ENCODE peak calls at places on chromosomes 2 and 18, in nine cellular contexts. K is OCI-LY7, P is Peyer's patch, F is lower lobe of right lung, Z is mammary epithelial cell, W is choroid plexus epithelial cell, X is cardiac fibroblast, Y is MCF 10A, M is tibial artery. B is an unnamed sample.

GRCh38 chr2:240499309-240500301 is 58.2 kb downstream of the ANKMY1 start:
- DNase-seq in F (peak; percentile 29), Y (no peak), M (no peak), W (no peak), Z (no peak), X (no peak), K (no peak), P (no peak), B (no peak)

GRCh38 chr2:181457121-181457740 is at the start of gene ITGA4:
- DNase-seq in F (peak; percentile 85), X (peak; percentile 79), P (peak; percentile 71), M (peak; percentile 46), W (peak; percentile 88), Y (peak; percentile 34), K (peak; percentile 93), Z (peak; percentile 75), B (peak; percentile 55)

GRCh38 chr2:99481941-99482340 is 7.9 kb downstream of the REV1 start:
- DNase-seq in Z (peak; percentile 30), W (no peak), F (no peak), X (peak; percentile 25), K (peak; percentile 4), P (no peak), M (no peak), Y (no peak), B (no peak)

GRCh38 chr2:212416126-212416525 is 122.5 kb downstream of the ERBB4 start:
- DNase-seq in Z (no peak), P (no peak), W (no peak), M (no peak), X (no peak), Y (no peak), F (no peak), K (no peak), B (no peak)

GRCh38 chr2:230877737-230878598 is 13.2 kb downstream of the ITM2C start:
- DNase-seq in X (no peak), W (no peak), K (no peak), Y (no peak), F (no peak), P (peak; percentile 58), Z (no peak), M (peak; percentile 15), B (no peak)

GRCh38 chr2:197294260-197294659 is 16.3 kb downstream of the ANKRD44 start:
- DNase-seq in Y (no peak), M (no peak), W (no peak), Z (no peak), P (no peak), K (peak; percentile 37), X (no peak), F (no peak), B (no peak)

GRCh38 chr2:222888716-222889115 is 27.9 kb downstream of the ACSL3 start:
- DNase-seq in Y (no peak), F (no peak), P (no peak), K (no peak), W (no peak), M (no peak), Z (no peak), X (no peak), B (no peak)

GRCh38 chr18:70221156-70221910 is 15.8 kb upstream of the RTTN start:
- DNase-seq in W (no peak), P (no peak), M (no peak), Y (no peak), X (no peak), Z (no peak), K (no peak), F (no peak), B (no peak)

GRCh38 chr18:76518543-76519155 is 23.6 kb upstream of the ZNF516 start:
- DNase-seq in P (no peak), M (peak; percentile 55), Y (no peak), K (no peak), F (peak; percentile 59), X (peak; percentile 38), W (peak; percentile 63), Z (no peak), B (no peak)

GRCh38 chr2:100285691-100286090 is 36.6 kb downstream of the LONRF2 start:
- DNase-seq in K (no peak), X (peak; percentile 47), F (no peak), Z (no peak), Y (peak; percentile 6), P (no peak), M (no peak), W (peak; percentile 47), B (no peak)

GRCh38 chr2:114724513-114724912 is 282.1 kb downstream of the DPP10 start:
- DNase-seq in Y (no peak), Z (no peak), W (no peak), P (no peak), M (no peak), X (no peak), K (no peak), F (no peak), B (no peak)

GRCh38 chr2:114727012-114727411 is 284.6 kb downstream of the DPP10 start:
- DNase-seq in K (no peak), F (no peak), P (no peak), Y (no peak), M (no peak), X (no peak), Z (no peak), W (no peak), B (no peak)

GRCh38 chr2:114728372-114728771 is 285.9 kb downstream of the DPP10 start:
- DNase-seq in W (no peak), K (no peak), P (no peak), X (no peak), M (no peak), Z (no peak), Y (no peak), F (no peak), B (no peak)

GRCh38 chr2:114729025-114729424 is 286.6 kb downstream of the DPP10 start:
- DNase-seq in Z (no peak), P (no peak), Y (peak; percentile 13), M (no peak), F (no peak), W (no peak), K (no peak), X (no peak), B (no peak)
- TF ChIP-seq CTCF in Z (no peak), P (no peak), Y (peak; percentile 14), M (no peak), F (peak; percentile 23), W (no peak), K (peak; percentile 56), X (no peak), B (peak; percentile 33)

GRCh38 chr2:164495491-164496223 is 125.6 kb downstream of the GRB14 start:
- DNase-seq in Z (peak; percentile 50), M (no peak), W (peak; percentile 80), K (no peak), X (peak; percentile 78), P (no peak), Y (peak; percentile 63), F (no peak), B (no peak)
- TF ChIP-seq CTCF in Z (peak; percentile 60), M (peak; percentile 17), W (peak; percentile 74), K (peak; percentile 53), X (peak; percentile 67), P (no peak), Y (peak; percentile 68), F (peak; percentile 27), B (peak; percentile 83)

GRCh38 chr18:67467188-67467587 is 49.3 kb downstream of the DSEL start:
- DNase-seq in F (no peak), M (no peak), K (no peak), X (no peak), Y (no peak), Z (no peak), W (no peak), P (no peak), B (no peak)

GRCh38 chr18:67464499-67464898 is 52.0 kb downstream of the DSEL start:
- DNase-seq in W (no peak), Y (no peak), M (no peak), F (no peak), X (no peak), Z (no peak), P (no peak), K (no peak), B (no peak)

GRCh38 chr18:67468038-67468437 is 48.5 kb downstream of the DSEL start:
- DNase-seq in Z (no peak), Y (no peak), M (no peak), K (peak; percentile 0), X (no peak), F (no peak), W (no peak), P (no peak), B (no peak)

DNA sequence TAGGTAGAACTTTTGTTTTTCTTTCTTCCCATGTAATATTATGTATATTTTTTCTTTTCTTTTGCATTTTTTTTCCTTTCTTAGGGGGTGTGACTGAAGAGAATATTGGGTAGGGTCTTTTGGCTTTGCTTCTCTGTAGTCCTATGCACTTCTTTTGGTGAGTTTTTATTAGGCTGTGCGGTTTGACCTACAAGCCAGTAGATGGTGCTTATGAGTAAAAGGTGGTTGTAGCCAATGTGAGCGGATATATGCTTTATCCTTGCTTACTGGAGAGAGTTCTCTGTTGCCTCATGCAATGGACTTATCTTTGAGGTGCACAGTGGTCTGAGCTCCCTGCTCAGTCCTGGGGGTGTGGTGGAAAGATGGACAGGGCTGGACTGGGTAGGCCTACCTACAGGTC is 52.7 kb downstream of the DSEL start:
- DNase-seq in F (no peak), P (no peak), Y (no peak), M (no peak), Z (peak; percentile 17), X (peak; percentile 15), K (no peak), W (peak; percentile 35), B (no peak)
- TF ChIP-seq CTCF in F (no peak), P (no peak), Y (no peak), M (no peak), Z (peak; percentile 28), X (peak; percentile 11), K (no peak), W (peak; percentile 40), B (peak; percentile 9)

DNA sequence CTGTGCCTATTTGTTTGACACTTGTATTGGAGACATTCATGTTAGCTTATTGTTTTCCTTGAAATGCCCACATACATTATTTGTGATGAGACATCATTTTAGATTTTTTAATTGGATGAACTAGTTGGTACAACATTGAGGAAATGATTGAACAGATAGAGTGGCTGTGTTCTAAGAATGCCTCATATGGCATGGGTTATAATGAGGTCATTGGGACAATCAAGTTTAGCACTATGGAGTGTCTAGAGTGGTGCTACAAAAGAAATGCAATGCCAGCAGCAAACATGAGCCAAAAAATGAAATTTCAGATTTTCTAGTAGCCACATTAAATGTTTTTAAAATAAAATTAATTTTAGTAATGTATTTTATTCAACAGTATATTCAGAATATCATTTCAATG is 28.1 kb downstream of the ACVR2A start:
- DNase-seq in F (no peak), X (no peak), Y (no peak), P (no peak), W (no peak), Z (no peak), M (no peak), K (no peak), B (no peak)
- TF ChIP-seq CTCF in F (no peak), X (no peak), Y (no peak), P (no peak), W (no peak), Z (no peak), M (no peak), K (no peak), B (no peak)

DNA sequence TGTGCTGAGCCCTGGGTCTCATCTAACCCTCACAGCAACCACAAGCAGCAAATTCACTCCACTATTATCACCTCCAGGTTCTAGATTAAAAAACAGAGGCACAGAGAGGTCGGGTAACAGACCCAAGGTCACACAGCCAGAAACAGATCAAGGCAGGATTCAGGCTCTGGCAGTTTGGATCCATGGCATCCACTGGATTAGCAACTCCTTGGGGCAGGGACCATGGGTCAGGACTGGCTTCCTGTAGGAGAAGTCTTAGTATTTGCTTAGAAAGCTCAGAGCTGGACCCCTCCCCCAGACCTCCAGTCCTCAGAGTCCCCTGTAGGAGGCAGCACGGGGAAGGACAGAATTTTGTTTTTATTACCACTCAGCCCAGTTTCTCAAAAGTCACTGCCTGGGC is 34.4 kb downstream of the ZFP36L2 start:
- DNase-seq in W (no peak), X (peak; percentile 9), K (peak; percentile 62), F (no peak), Z (no peak), M (no peak), Y (no peak), P (no peak), B (no peak)
- TF ChIP-seq CTCF in W (peak; percentile 51), X (peak; percentile 35), K (peak; percentile 76), F (no peak), Z (no peak), M (no peak), Y (peak; percentile 14), P (no peak), B (no peak)

B was measured in RWPE2.